ENCODE peak calls at places on chromosomes 3 and 15, in eight cellular contexts. P, Y, D, F, A, T, Z and W are unnamed samples.

GRCh38 chr3:17852217-17852616 is 109.8 kb upstream of the TBC1D5 start:
- DNase-seq in P (no peak), Y (no peak), D (no peak), F (no peak), A (no peak), T (no peak), Z (peak; percentile 38), W (no peak)

GRCh38 chr3:31953091-31953490 is 28.0 kb downstream of the OSBPL10 start:
- DNase-seq in P (no peak), Y (no peak), D (no peak), F (no peak), A (no peak), T (no peak), Z (peak; percentile 10), W (no peak)

GRCh38 chr15:88015228-88015860 is 241.2 kb downstream of the NTRK3 start:
- DNase-seq in P (no peak), Y (no peak), D (peak; percentile 24), F (no peak), A (peak; percentile 45), T (no peak), Z (no peak), W (no peak)

GRCh38 chr3:30996467-30996866 is 102.0 kb upstream of the GADL1 start:
- DNase-seq in P (no peak), Y (no peak), D (no peak), F (no peak), A (no peak), T (no peak), Z (no peak), W (no peak)

GRCh38 chr3:2810723-2811122 is 299.5 kb downstream of the IL5RA start:
- DNase-seq in P (no peak), Y (no peak), D (no peak), F (no peak), A (peak; percentile 60), T (no peak), Z (no peak), W (no peak)

GRCh38 chr3:102182162-102182561 is 252.7 kb upstream of the ZPLD1 start:
- DNase-seq in P (no peak), Y (no peak), D (no peak), F (peak; percentile 81), A (no peak), T (no peak), Z (no peak), W (no peak)

GRCh38 chr15:76730262-76730661 is 174.9 kb downstream of the SCAPER start:
- DNase-seq in P (no peak), Y (no peak), D (no peak), F (no peak), A (no peak), T (no peak), Z (no peak), W (no peak)

GRCh38 chr15:23467110-23467600 is 20.1 kb upstream of the GOLGA6L2 start:
- DNase-seq in P (peak; percentile 29), Y (no peak), D (no peak), F (peak; percentile 65), A (peak; percentile 34), T (no peak), Z (peak; percentile 32), W (peak; percentile 21)

GRCh38 chr3:193049901-193050300 is 132.2 kb upstream of the MB21D2 start:
- DNase-seq in P (no peak), Y (no peak), D (no peak), F (no peak), A (no peak), T (no peak), Z (no peak), W (no peak)

GRCh38 chr3:193057616-193058015 is 140.0 kb upstream of the MB21D2 start:
- DNase-seq in P (no peak), Y (no peak), D (no peak), F (no peak), A (peak; percentile 75), T (no peak), Z (no peak), W (no peak)

GRCh38 chr3:193055352-193055751 is 137.7 kb upstream of the MB21D2 start:
- DNase-seq in P (no peak), Y (no peak), D (no peak), F (no peak), A (no peak), T (no peak), Z (no peak), W (no peak)

GRCh38 chr3:193053031-193053430 is 135.4 kb upstream of the MB21D2 start:
- DNase-seq in P (no peak), Y (no peak), D (no peak), F (no peak), A (no peak), T (no peak), Z (no peak), W (no peak)

GRCh38 chr3:193052294-193052693 is 134.6 kb upstream of the MB21D2 start:
- DNase-seq in P (no peak), Y (no peak), D (no peak), F (no peak), A (no peak), T (no peak), Z (no peak), W (no peak)
- TF ChIP-seq CTCF in P (no peak), Y (no peak), D (no peak), F (no peak), A (no peak), T (no peak), Z (no peak), W (no peak)

GRCh38 chr3:132279030-132279429 is 38.2 kb upstream of the ACP3 start:
- DNase-seq in P (no peak), Y (no peak), D (no peak), F (no peak), A (no peak), T (no peak), Z (no peak), W (no peak)
- TF ChIP-seq CTCF in P (no peak), Y (no peak), D (no peak), F (no peak), A (no peak), T (no peak), Z (no peak), W (no peak)

DNA sequence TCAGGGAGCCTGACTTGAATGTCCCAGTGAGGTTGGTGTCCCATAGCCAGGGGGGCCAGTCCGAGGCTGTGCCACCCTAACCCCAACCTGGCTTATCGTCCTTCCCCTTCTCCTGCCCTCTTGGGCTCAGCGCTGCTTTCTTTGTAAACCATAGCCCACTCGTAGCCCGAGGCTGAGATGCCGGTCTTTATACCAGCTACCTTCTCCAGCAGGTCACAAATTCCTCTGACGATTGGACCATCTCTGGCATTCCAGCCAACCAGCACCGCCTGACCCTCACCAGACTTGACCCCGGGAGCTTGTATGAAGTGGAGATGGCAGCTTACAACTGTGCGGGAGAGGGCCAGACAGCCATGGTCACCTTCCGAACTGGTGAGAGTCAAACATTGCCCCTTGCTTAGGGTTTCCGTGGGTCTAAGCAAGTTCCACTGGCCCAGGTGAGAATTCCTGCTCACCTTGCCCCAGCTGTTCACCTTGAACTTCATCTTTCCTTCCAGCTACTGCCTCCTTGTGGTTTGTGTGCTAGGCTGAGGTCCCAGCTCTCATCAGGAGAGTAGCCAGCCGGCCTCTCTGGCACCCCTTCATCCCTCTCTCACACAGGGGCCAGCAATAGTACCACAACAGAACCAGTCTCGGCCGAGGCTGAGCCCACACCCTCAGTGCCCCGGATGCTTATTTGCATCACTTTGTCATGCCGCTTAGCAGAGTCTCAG is 66.7 kb downstream of the BOC start:
- DNase-seq in P (no peak), Y (no peak), D (no peak), F (no peak), A (no peak), T (no peak), Z (peak; percentile 18), W (no peak)
- TF ChIP-seq CTCF in P (no peak), Y (no peak), D (no peak), F (no peak), A (no peak), T (no peak), Z (peak; percentile 31), W (peak; percentile 9)

GRCh38 chr15:57806003-57806402 is 99.5 kb downstream of the POLR2M start:
- DNase-seq in P (no peak), Y (no peak), D (no peak), F (no peak), A (no peak), T (no peak), Z (no peak), W (no peak)
- TF ChIP-seq CTCF in P (no peak), Y (no peak), D (no peak), F (no peak), A (no peak), T (no peak), Z (no peak), W (no peak)

GRCh38 chr3:49566312-49566711 is 12.0 kb downstream of the BSN start:
- DNase-seq in P (no peak), Y (no peak), D (no peak), F (peak; percentile 6), A (no peak), T (no peak), Z (peak; percentile 7), W (no peak)
- TF ChIP-seq CTCF in P (peak; percentile 26), Y (peak; percentile 37), D (no peak), F (peak; percentile 26), A (peak; percentile 34), T (no peak), Z (peak; percentile 23), W (no peak)

DNA sequence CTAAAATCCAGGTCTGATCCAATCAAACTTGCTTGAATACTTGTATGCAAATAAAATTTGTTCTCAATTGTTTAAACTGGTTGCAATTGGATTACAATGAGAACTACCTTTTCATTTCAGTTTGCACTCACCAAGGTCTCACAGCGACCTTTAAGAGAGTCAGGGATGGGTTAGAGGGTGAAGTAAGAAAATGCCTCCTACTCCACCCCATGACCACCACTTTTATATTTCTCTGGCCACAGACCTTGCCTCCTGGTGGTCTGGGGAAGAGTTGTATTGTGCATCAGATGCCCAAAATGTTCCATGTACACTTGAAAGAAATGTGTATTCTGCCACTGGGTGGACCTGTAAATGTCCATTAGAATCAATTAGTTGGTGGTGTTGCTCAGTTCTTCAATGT is 16.4 kb upstream of the THSD4 start:
- DNase-seq in P (no peak), Y (no peak), D (no peak), F (no peak), A (no peak), T (no peak), Z (no peak), W (no peak)
- TF ChIP-seq CTCF in P (no peak), Y (no peak), D (no peak), F (no peak), A (no peak), T (no peak), Z (no peak), W (no peak)